ENCODE peak calls at places on chromosome 18, in ten cellular contexts. K, T, L, X, G, D, Y, E, B and N are unnamed samples. For H3K4me1, the result is how much of the 10 kb centered on the place peaks cover.

GRCh38 chr18:54608008-54608642 is 17.1 kb downstream of the DYNAP start:
- DNase-seq in K (no peak), T (no peak), L (no peak), X (no peak), G (no peak), D (no peak), Y (no peak), E (no peak), B (no peak), N (no peak)

GRCh38 chr18:1968801-1969498 is 602.4 kb downstream of the METTL4 start:
- DNase-seq in K (no peak), T (no peak), L (no peak), X (no peak), G (no peak), D (no peak), Y (no peak), E (no peak), B (no peak), N (no peak)

GRCh38 chr18:8411492-8411891 is 197.7 kb upstream of the RAB12 start:
- DNase-seq in K (no peak), T (no peak), L (peak), X (no peak), G (no peak), D (no peak), Y (no peak), E (no peak), B (no peak), N (no peak)

GRCh38 chr18:355678-356077 is 87.8 kb upstream of the THOC1 start:
- DNase-seq in K (no peak), T (no peak), L (no peak), X (no peak), G (no peak), D (no peak), Y (no peak), E (no peak), B (no peak), N (no peak)

GRCh38 chr18:41096504-41096903 is 858.5 kb upstream of the PIK3C3 start:
- DNase-seq in K (no peak), T (no peak), L (no peak), X (no peak), G (no peak), D (peak), Y (no peak), E (no peak), B (no peak), N (no peak)

GRCh38 chr18:34222396-34223163 is 2.1 kb downstream of the NOL4 start:
- DNase-seq in K (peak), T (no peak), L (no peak), X (no peak), G (peak), D (peak), Y (no peak), E (no peak), B (no peak), N (no peak)

GRCh38 chr18:79586436-79587297 is 92.9 kb upstream of the CTDP1 start:
- DNase-seq in K (no peak), T (no peak), L (no peak), X (no peak), G (peak), D (no peak), Y (peak), E (peak), B (no peak), N (peak)

GRCh38 chr18:7476386-7476785 is 90.7 kb upstream of the PTPRM start:
- DNase-seq in K (no peak), T (no peak), L (no peak), X (no peak), G (no peak), D (no peak), Y (no peak), E (no peak), B (no peak), N (no peak)

GRCh38 chr18:62991959-62992358 is 276.6 kb downstream of the PHLPP1 start:
- DNase-seq in K (peak), T (no peak), L (no peak), X (no peak), G (no peak), D (no peak), Y (peak), E (no peak), B (no peak), N (no peak)

GRCh38 chr18:11324956-11325873 is 175.8 kb upstream of the PIEZO2 start:
- DNase-seq in K (no peak), T (peak), L (no peak), X (no peak), G (no peak), D (no peak), Y (no peak), E (no peak), B (no peak), N (no peak)

GRCh38 chr18:79600141-79600540 is 79.5 kb upstream of the CTDP1 start:
- DNase-seq in K (no peak), T (no peak), L (no peak), X (no peak), G (peak), D (no peak), Y (no peak), E (no peak), B (no peak), N (peak)

GRCh38 chr18:26804474-26804873 is 61.0 kb downstream of the AQP4 start:
- DNase-seq in K (no peak), T (no peak), L (peak), X (peak), G (no peak), D (peak), Y (no peak), E (no peak), B (no peak), N (no peak)

GRCh38 chr18:13437034-13437433 is 218.5 kb downstream of the LDLRAD4 start:
- DNase-seq in K (no peak), T (no peak), L (no peak), X (no peak), G (peak), D (no peak), Y (no peak), E (no peak), B (no peak), N (no peak)

GRCh38 chr18:27749189-27749588 is 427.7 kb downstream of the CDH2 start:
- DNase-seq in K (no peak), T (no peak), L (no peak), X (no peak), G (no peak), D (no peak), Y (no peak), E (no peak), B (no peak), N (no peak)

GRCh38 chr18:28114472-28114871 is 62.5 kb downstream of the CDH2 start:
- DNase-seq in K (no peak), T (no peak), L (peak), X (no peak), G (no peak), D (no peak), Y (no peak), E (no peak), B (no peak), N (no peak)

GRCh38 chr18:46832856-46833255 is 76.0 kb upstream of the ST8SIA5 start:
- DNase-seq in K (no peak), T (no peak), L (no peak), X (peak), G (no peak), D (no peak), Y (no peak), E (no peak), B (no peak), N (no peak)

GRCh38 chr18:6553234-6553900 is 138.7 kb upstream of the L3MBTL4 start:
- DNase-seq in K (no peak), T (no peak), L (no peak), X (no peak), G (no peak), D (no peak), Y (no peak), E (no peak), B (no peak), N (no peak)

GRCh38 chr18:3471141-3471648 is 21.2 kb downstream of the TGIF1 start:
- DNase-seq in K (no peak), T (no peak), L (no peak), X (no peak), G (no peak), D (no peak), Y (no peak), E (no peak), B (no peak), N (no peak)

GRCh38 chr18:7174359-7175107 is 56.4 kb upstream of the LRRC30 start:
- DNase-seq in K (no peak), T (no peak), L (no peak), X (no peak), G (no peak), D (peak), Y (no peak), E (no peak), B (no peak), N (no peak)

GRCh38 chr18:62018034-62018760 is 125.4 kb upstream of the RNF152 start:
- DNase-seq in K (no peak), T (no peak), L (no peak), X (no peak), G (peak), D (peak), Y (no peak), E (peak), B (no peak), N (peak)

DNA sequence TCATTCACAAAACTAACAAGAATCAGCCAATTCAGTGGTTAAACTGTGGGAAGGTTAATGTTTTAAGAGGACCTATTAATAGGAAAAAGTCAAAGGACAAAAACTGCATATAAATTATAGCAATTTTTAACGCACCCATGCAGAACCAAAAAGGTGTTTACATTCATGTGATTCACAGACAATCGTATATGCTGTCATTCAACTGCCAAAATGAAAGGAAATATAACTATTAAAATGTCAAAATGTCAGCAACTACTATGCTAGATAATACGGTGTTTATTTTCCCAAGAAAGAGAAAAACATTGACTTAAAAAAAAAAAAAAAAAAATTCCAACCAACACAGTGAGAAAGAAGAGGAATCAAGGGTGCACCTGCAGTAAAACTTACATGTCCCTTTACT is 48.5 kb downstream of the DYM start:
- DNase-seq in K (no peak), T (no peak), L (no peak), X (no peak), G (no peak), D (no peak), Y (no peak), E (no peak), B (no peak), N (no peak)
- TF ChIP-seq EP300 in K (no peak), T (no peak), L (no peak), X (no peak), G (no peak), D (no peak), Y (no peak), E (no peak), B (no peak), N (no peak)

DNA sequence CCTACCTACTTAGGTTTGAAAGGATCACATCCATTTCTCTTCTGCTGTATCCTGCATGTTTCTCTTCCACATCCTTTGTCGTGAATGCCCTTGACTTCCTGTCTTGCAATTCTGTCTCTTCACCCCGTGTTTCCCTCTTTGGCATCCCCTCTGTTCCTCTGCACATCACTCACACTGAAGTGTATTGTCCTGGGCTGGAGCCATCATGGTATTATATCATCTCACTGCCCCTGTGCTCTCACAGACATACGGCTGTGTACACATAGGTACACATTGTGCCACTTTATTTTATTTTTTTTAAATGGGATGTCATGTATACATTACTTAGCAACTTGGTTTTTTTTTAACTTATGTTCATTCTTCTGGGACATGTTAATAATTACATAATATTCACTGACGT is 291.6 kb downstream of the ALPK2 start:
- DNase-seq in K (no peak), T (no peak), L (no peak), X (no peak), G (no peak), D (no peak), Y (no peak), E (no peak), B (no peak), N (no peak)
- H3K4me1 ChIP-seq in K (under half), T (under half), L (under half), X (under half), G (under half), D (under half), Y (under half), E (under half), B (under half), N (under half)

GRCh38 chr18:33014060-33014796 is 241.4 kb upstream of the KLHL14 start:
- DNase-seq in K (no peak), T (no peak), L (no peak), X (no peak), G (no peak), D (no peak), Y (no peak), E (no peak), B (no peak), N (no peak)
- TF ChIP-seq EP300 in K (no peak), T (no peak), L (no peak), X (no peak), G (no peak), D (no peak), Y (no peak), E (no peak), B (no peak), N (no peak)

DNA sequence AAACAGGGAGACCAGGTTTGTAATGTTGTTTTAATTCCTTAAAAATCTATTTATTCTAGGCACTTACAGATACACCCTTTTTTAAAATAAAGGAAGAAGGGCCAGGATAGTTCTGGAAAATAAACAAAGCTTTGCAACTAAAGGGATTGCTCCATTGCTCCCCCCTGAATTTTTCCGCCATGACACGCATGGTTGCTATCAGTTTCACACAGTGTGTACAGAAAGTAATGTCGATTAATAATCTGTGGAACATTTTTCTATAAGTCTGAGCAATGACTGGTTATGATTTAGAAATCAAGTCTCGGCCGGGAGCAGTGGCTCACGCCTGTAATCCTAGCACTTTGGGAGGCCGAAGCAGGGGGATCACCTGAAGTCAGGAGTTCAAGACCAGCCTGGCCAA is 90.8 kb downstream of the GAREM1 start:
- DNase-seq in K (no peak), T (no peak), L (no peak), X (no peak), G (no peak), D (no peak), Y (no peak), E (no peak), B (no peak), N (no peak)
- H3K4me1 ChIP-seq in K (under half), T (under half), L (under half), X (under half), G (under half), D (under half), Y (under half), E (under half), B (under half), N (under half)

GRCh38 chr18:45423664-45424063 is 191.6 kb upstream of the SLC14A2 start:
- DNase-seq in K (no peak), T (no peak), L (no peak), X (no peak), G (no peak), D (no peak), Y (no peak), E (no peak), B (no peak), N (no peak)
- TF ChIP-seq EP300 in K (no peak), T (no peak), L (no peak), X (no peak), G (no peak), D (no peak), Y (no peak), E (no peak), B (no peak), N (no peak)